ENCODE peak calls at places on chromosome 6, in six cellular contexts. D is A549, E is fibroblast of lung, W is WERI-Rb-1, J is upper lobe of left lung, Y is astrocyte. O is an unnamed sample.

GRCh38 chr6:112563368-112563767 is 216.2 kb downstream of the RFPL4B start:
- DNase-seq in D (no peak), E (peak; percentile 8), W (no peak), J (no peak), Y (peak; percentile 91), O (no peak)

GRCh38 chr6:105319331-105319730 is 83.6 kb downstream of the PREP start:
- DNase-seq in D (no peak), E (peak; percentile 3), W (no peak), J (no peak), Y (no peak), O (no peak)

GRCh38 chr6:43575105-43575771 is 600 bp downstream of the XPO5 start:
- DNase-seq in D (no peak), E (peak; percentile 12), W (peak; percentile 62), J (no peak), Y (peak; percentile 23), O (no peak)

GRCh38 chr6:145704153-145704781 is 31.1 kb downstream of the EPM2A start:
- DNase-seq in D (no peak), E (peak; percentile 56), W (no peak), J (no peak), Y (no peak), O (no peak)

GRCh38 chr6:40754481-40755045 is 167.4 kb upstream of the LRFN2 start:
- DNase-seq in D (no peak), E (no peak), W (peak; percentile 52), J (peak; percentile 49), Y (no peak), O (no peak)

GRCh38 chr6:11702039-11702795 is 76.4 kb downstream of the ADTRP start:
- DNase-seq in D (peak; percentile 51), E (no peak), W (no peak), J (no peak), Y (peak; percentile 63), O (no peak)

GRCh38 chr6:148272084-148272483 is 70.6 kb upstream of the SASH1 start:
- DNase-seq in D (no peak), E (peak; percentile 93), W (no peak), J (no peak), Y (peak; percentile 85), O (no peak)

GRCh38 chr6:110874880-110875547 is 429 bp downstream of the AMD1 start:
- DNase-seq in D (peak; percentile 30), E (no peak), W (peak; percentile 40), J (peak; percentile 89), Y (no peak), O (peak; percentile 80)

GRCh38 chr6:117933471-117933870 is 26.4 kb downstream of the SLC35F1 start:
- DNase-seq in D (no peak), E (no peak), W (no peak), J (no peak), Y (no peak), O (no peak)

GRCh38 chr6:74851598-74851997 is 354.3 kb downstream of the COL12A1 start:
- DNase-seq in D (no peak), E (peak; percentile 46), W (no peak), J (no peak), Y (peak; percentile 6), O (no peak)

GRCh38 chr6:110853754-110854477 is 20.7 kb upstream of the AMD1 start:
- DNase-seq in D (no peak), E (no peak), W (no peak), J (no peak), Y (no peak), O (no peak)

GRCh38 chr6:58290177-58290576 is 972.7 kb downstream of the PRIM2 start:
- DNase-seq in D (no peak), E (no peak), W (no peak), J (no peak), Y (no peak), O (no peak)

GRCh38 chr6:71579902-71580301 is 291.3 kb downstream of the OGFRL1 start:
- DNase-seq in D (no peak), E (no peak), W (no peak), J (no peak), Y (no peak), O (no peak)

GRCh38 chr6:140560671-140561070 is 1186.2 kb upstream of the CITED2 start:
- DNase-seq in D (no peak), E (no peak), W (no peak), J (no peak), Y (no peak), O (no peak)

GRCh38 chr6:18503588-18504231 is 116.6 kb downstream of the RNF144B start:
- DNase-seq in D (peak; percentile 76), E (peak; percentile 86), W (peak; percentile 76), J (no peak), Y (peak; percentile 59), O (peak; percentile 26)

GRCh38 chr6:132259070-132259469 is 142.2 kb downstream of the MOXD1 start:
- DNase-seq in D (peak; percentile 12), E (peak; percentile 61), W (no peak), J (no peak), Y (peak; percentile 12), O (no peak)

GRCh38 chr6:157020398-157021266 is 243.5 kb downstream of the ARID1B start:
- DNase-seq in D (peak; percentile 57), E (peak; percentile 64), W (peak; percentile 42), J (peak; percentile 92), Y (peak; percentile 52), O (peak; percentile 79)

GRCh38 chr6:52286798-52287432 is 2.4 kb upstream of the MCM3 start:
- DNase-seq in D (peak; percentile 73), E (peak; percentile 83), W (peak; percentile 88), J (no peak), Y (peak; percentile 33), O (peak; percentile 77)

GRCh38 chr6:79810153-79810806 is 137.1 kb downstream of the ELOVL4 start:
- DNase-seq in D (no peak), E (no peak), W (peak; percentile 49), J (no peak), Y (no peak), O (peak; percentile 33)

GRCh38 chr6:170344631-170345576 is 38.3 kb downstream of the FAM120B start:
- DNase-seq in D (peak; percentile 73), E (peak; percentile 46), W (no peak), J (no peak), Y (peak; percentile 58), O (peak; percentile 67)

GRCh38 chr6:142857609-142858195 is 87.3 kb downstream of the HIVEP2 start:
- DNase-seq in D (no peak), E (no peak), W (no peak), J (peak; percentile 56), Y (no peak), O (no peak)

GRCh38 chr6:19866900-19867627 is 29.9 kb downstream of the ID4 start:
- DNase-seq in D (no peak), E (peak; percentile 33), W (no peak), J (no peak), Y (peak; percentile 81), O (no peak)

DNA sequence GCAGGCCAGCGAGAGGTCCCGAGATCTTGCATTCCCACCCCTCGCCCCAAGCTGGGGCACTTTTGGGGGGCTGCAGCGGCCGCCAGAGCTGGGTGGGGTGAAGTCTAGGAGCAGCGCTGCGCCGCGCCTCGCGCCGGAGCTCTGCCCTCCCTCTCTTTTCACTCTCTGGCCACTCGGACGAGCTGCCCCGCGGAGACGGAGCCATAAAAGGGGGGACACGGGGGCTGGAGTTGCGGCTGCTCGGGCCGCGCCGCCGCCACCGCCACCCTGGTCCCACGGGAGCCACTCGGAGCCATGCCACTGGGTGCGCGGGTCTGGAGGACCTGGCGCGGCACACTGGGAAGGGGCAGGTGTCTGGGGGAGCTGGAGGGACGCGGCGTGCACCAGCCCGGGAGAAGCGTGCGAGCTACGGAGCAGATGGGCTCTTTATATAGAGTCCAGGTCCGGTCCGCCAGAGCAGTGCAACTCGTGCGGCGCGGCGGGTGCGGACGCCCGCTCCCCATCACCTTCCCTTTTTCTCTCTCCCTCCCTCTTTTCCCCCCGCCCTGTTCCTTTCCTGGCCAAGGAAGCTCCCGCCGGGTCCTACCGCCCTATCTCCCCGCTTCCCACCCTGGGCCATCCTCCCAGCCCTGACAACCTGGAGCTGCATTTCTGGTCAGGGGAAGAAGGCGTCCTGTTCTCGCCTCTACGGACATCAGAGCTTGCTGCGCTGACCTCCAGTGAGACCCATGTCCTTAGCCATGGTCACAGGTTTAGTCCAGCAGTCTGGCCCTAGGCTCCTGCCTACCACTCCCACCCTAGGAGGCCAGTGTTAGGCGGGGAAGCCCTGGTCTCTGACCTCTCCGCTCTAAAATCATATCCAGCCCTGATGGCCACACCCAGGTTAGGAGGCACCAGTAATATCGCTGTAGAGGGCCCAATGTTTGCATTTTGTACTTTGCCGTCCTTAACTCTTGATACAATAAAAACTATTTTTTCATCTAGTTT is 883 bp upstream of the HTR1B start:
- DNase-seq in D (peak; percentile 2), E (no peak), W (peak; percentile 29), J (peak; percentile 83), Y (no peak), O (no peak)
- H3K4me3 ChIP-seq in D (peak overlapping the region; percentile 40), E (peak overlapping the region; percentile 25), W (peak overlapping the region; percentile 55), J (peak overlapping the region; percentile 31), Y (peak overlapping the region; percentile 84), O (peak overlapping the region; percentile 21)

GRCh38 chr6:13295576-13295975 is 32.8 kb downstream of the TBC1D7 start:
- DNase-seq in D (no peak), E (no peak), W (no peak), J (peak; percentile 58), Y (no peak), O (no peak)

GRCh38 chr6:13299403-13299821 is 28.9 kb downstream of the TBC1D7 start:
- DNase-seq in D (no peak), E (no peak), W (no peak), J (no peak), Y (no peak), O (no peak)

GRCh38 chr6:13294499-13295069 is 33.8 kb downstream of the TBC1D7 start:
- DNase-seq in D (no peak), E (no peak), W (no peak), J (no peak), Y (no peak), O (no peak)

GRCh38 chr6:13297391-13297790 is 30.9 kb downstream of the TBC1D7 start:
- DNase-seq in D (no peak), E (no peak), W (no peak), J (no peak), Y (no peak), O (no peak)

GRCh38 chr6:13296536-13296997 is 31.8 kb downstream of the TBC1D7 start:
- DNase-seq in D (no peak), E (no peak), W (peak; percentile 47), J (no peak), Y (no peak), O (no peak)
- H3K27ac ChIP-seq in D (no peak overlapping the region), E (no peak overlapping the region), W (no peak overlapping the region), J (no peak overlapping the region), Y (no peak overlapping the region), O (no peak overlapping the region)

GRCh38 chr6:154377726-154378125 is 21.1 kb upstream of the IPCEF1 start:
- DNase-seq in D (no peak), E (no peak), W (no peak), J (no peak), Y (no peak), O (no peak)
- H3K4me3 ChIP-seq in D (no peak overlapping the region), E (no peak overlapping the region), W (no peak overlapping the region), J (no peak overlapping the region), Y (no peak overlapping the region), O (no peak overlapping the region)

GRCh38 chr6:85463621-85464259 is 13.9 kb downstream of the NT5E start:
- DNase-seq in D (no peak), E (no peak), W (no peak), J (no peak), Y (no peak), O (no peak)

GRCh38 chr6:85468326-85468725 is 18.4 kb downstream of the NT5E start:
- DNase-seq in D (no peak), E (no peak), W (no peak), J (no peak), Y (no peak), O (no peak)

GRCh38 chr6:85464260-85464644 is 14.4 kb downstream of the NT5E start:
- DNase-seq in D (peak; percentile 58), E (peak; percentile 98), W (no peak), J (no peak), Y (peak; percentile 99), O (no peak)

GRCh38 chr6:85464722-85465150 is 14.9 kb downstream of the NT5E start:
- DNase-seq in D (peak; percentile 54), E (peak; percentile 75), W (no peak), J (no peak), Y (peak; percentile 91), O (no peak)

GRCh38 chr6:85465762-85466161 is 15.9 kb downstream of the NT5E start:
- DNase-seq in D (no peak), E (no peak), W (no peak), J (no peak), Y (no peak), O (no peak)
- H3K27ac ChIP-seq in D (peak overlapping the region; percentile 58), E (peak overlapping the region; percentile 99), W (no peak overlapping the region), J (no peak overlapping the region), Y (peak overlapping the region; percentile 97), O (no peak overlapping the region)

O was measured in right cardiac atrium.